ENCODE peak calls at places on chromosomes 12 and 14, in six cellular contexts. L is breast epithelium, D is lower lobe of right lung, S is IMR-90, U is hepatocyte, C is spleen. T is an unnamed sample. For H3K4me1 and H3K36me3, the result is how much of the 10 kb centered on the place peaks cover.

GRCh38 chr12:129949652-129950051 is 45.8 kb upstream of the TMEM132D start:
- DNase-seq in L (no peak), D (no peak), S (no peak), U (no peak), C (no peak), T (no peak)

GRCh38 chr12:112285600-112286401 is 96.4 kb downstream of the HECTD4 start:
- DNase-seq in L (no peak), D (no peak), S (no peak), U (no peak), C (no peak), T (no peak)

GRCh38 chr14:22314183-22314820 is 274.7 kb downstream of the DAD1 start:
- DNase-seq in L (no peak), D (no peak), S (peak), U (peak), C (no peak), T (peak)

GRCh38 chr12:1815814-1816729 is 4.3 kb upstream of the LRTM2 start:
- DNase-seq in L (no peak), D (no peak), S (no peak), U (peak), C (no peak), T (no peak)

GRCh38 chr12:45938566-45938965 is 51.8 kb downstream of the SCAF11 start:
- DNase-seq in L (no peak), D (no peak), S (no peak), U (no peak), C (no peak), T (peak)

GRCh38 chr12:3348055-3348454 is 142.9 kb upstream of the PRMT8 start:
- DNase-seq in L (no peak), D (no peak), S (no peak), U (no peak), C (no peak), T (no peak)

GRCh38 chr12:26251600-26251999 is 56.2 kb downstream of the SSPN start:
- DNase-seq in L (no peak), D (no peak), S (no peak), U (no peak), C (no peak), T (no peak)

GRCh38 chr14:74242055-74243042 is 3.1 kb downstream of the VSX2 start:
- DNase-seq in L (no peak), D (no peak), S (no peak), U (no peak), C (no peak), T (no peak)

GRCh38 chr12:6936642-6937480 is 6.8 kb upstream of the RNU7-1 start:
- DNase-seq in L (no peak), D (no peak), S (no peak), U (no peak), C (peak), T (no peak)

GRCh38 chr12:17588968-17589367 is 501.0 kb downstream of the RERGL start:
- DNase-seq in L (no peak), D (no peak), S (no peak), U (peak), C (no peak), T (no peak)

GRCh38 chr12:98421336-98421735 is 94.1 kb upstream of the TMPO start:
- DNase-seq in L (no peak), D (no peak), S (no peak), U (no peak), C (no peak), T (no peak)

GRCh38 chr14:30525833-30526232 is 33.1 kb upstream of the G2E3 start:
- DNase-seq in L (no peak), D (no peak), S (peak), U (no peak), C (no peak), T (no peak)

GRCh38 chr12:66409195-66409871 is 107.0 kb downstream of the HELB start:
- DNase-seq in L (no peak), D (no peak), S (peak), U (peak), C (no peak), T (peak)

GRCh38 chr12:93417967-93418480 is 23.7 kb downstream of the UBE2N start:
- DNase-seq in L (no peak), D (no peak), S (no peak), U (no peak), C (no peak), T (no peak)

GRCh38 chr12:120879102-120879501 is 25.1 kb downstream of the SPPL3 start:
- DNase-seq in L (no peak), D (no peak), S (no peak), U (peak), C (no peak), T (no peak)

GRCh38 chr14:92922155-92922735 is 705 bp upstream of the CHGA start:
- DNase-seq in L (no peak), D (no peak), S (no peak), U (no peak), C (no peak), T (no peak)

GRCh38 chr12:121214855-121215745 is 5.2 kb downstream of the P2RX4 start:
- DNase-seq in L (no peak), D (no peak), S (peak), U (peak), C (peak), T (peak)

GRCh38 chr12:121949643-121950397 is 31.4 kb downstream of the CFAP251 start:
- DNase-seq in L (no peak), D (no peak), S (peak), U (peak), C (no peak), T (no peak)

GRCh38 chr12:1618489-1618888 is 10.5 kb upstream of the WNT5B start:
- DNase-seq in L (no peak), D (no peak), S (peak), U (no peak), C (no peak), T (no peak)

GRCh38 chr12:7091660-7092228 is 501 bp downstream of the C1R start:
- DNase-seq in L (no peak), D (no peak), S (no peak), U (no peak), C (no peak), T (no peak)

GRCh38 chr12:96414637-96415036 is 14.4 kb upstream of the CDK17 start:
- DNase-seq in L (no peak), D (no peak), S (no peak), U (no peak), C (no peak), T (no peak)

GRCh38 chr12:109167781-109168180 is 51.4 kb downstream of the ACACB start:
- DNase-seq in L (no peak), D (no peak), S (no peak), U (no peak), C (no peak), T (no peak)

GRCh38 chr14:61643546-61643945 is 51.8 kb upstream of the HIF1A start:
- DNase-seq in L (no peak), D (no peak), S (peak), U (no peak), C (no peak), T (no peak)

GRCh38 chr12:1842183-1842904 is 22.0 kb downstream of the LRTM2 start:
- DNase-seq in L (no peak), D (peak), S (no peak), U (no peak), C (peak), T (no peak)

DNA sequence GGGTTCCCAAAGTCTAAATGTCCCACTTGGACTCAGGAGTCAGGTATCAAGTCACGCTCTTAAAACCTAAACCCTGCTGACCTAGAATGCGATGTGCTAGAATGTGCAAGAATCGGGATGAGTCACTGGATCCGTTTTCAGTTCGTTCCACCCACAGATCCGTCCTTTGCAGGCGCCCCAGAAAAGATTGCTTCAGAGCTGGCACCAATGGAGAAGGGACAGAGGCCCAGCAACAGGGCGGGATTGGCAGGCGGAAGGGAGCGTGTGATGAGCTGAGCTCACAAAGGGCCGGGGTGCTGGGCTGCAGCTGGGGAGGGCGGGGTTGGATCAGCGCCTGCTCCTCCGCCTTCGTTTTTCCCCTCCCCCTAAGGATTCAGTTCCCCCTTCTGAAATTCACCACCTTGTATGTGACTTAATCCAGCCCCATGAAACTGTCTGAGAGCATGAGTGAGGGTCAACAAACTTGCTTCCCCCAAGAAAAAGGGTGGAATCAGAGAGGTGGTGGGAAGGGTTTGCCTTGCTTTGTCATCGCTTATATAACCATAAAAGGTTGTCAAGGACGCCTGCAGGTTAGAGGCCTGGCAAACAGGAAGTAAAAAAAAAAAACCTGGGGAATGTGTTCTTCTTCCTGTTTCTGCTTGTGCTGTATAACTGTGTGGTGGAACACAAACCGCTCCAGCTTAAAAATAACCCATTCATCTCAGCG is 2.8 kb upstream of the UBC start:
- DNase-seq in L (peak), D (peak), S (peak), U (peak), C (peak), T (peak)
- H3K4me1 ChIP-seq in L (under half), D (half or more), S (under half), U (under half), C (half or more), T (under half)

GRCh38 chr12:113610698-113611097 is 139.0 kb upstream of the LHX5 start:
- DNase-seq in L (no peak), D (no peak), S (no peak), U (no peak), C (no peak), T (no peak)

GRCh38 chr12:113609692-113610469 is 138.2 kb upstream of the LHX5 start:
- DNase-seq in L (no peak), D (no peak), S (no peak), U (no peak), C (no peak), T (no peak)

GRCh38 chr12:113613414-113613813 is 141.7 kb upstream of the LHX5 start:
- DNase-seq in L (no peak), D (no peak), S (no peak), U (no peak), C (no peak), T (no peak)

GRCh38 chr12:113612076-113612728 is 140.5 kb upstream of the LHX5 start:
- DNase-seq in L (no peak), D (no peak), S (no peak), U (no peak), C (no peak), T (no peak)

GRCh38 chr12:113611652-113612051 is 140.0 kb upstream of the LHX5 start:
- DNase-seq in L (no peak), D (no peak), S (no peak), U (no peak), C (no peak), T (no peak)
- H3K4me3 ChIP-seq in L (no peak), D (no peak), S (no peak), U (no peak), C (no peak), T (no peak)

GRCh38 chr14:54568821-54569591 is 2.1 kb downstream of the SAMD4A start:
- DNase-seq in L (no peak), D (no peak), S (peak), U (peak), C (no peak), T (no peak)

GRCh38 chr14:54570651-54571415 is 3.9 kb downstream of the SAMD4A start:
- DNase-seq in L (no peak), D (no peak), S (peak), U (no peak), C (no peak), T (peak)

GRCh38 chr14:54570047-54570446 is 3.1 kb downstream of the SAMD4A start:
- DNase-seq in L (no peak), D (no peak), S (no peak), U (no peak), C (no peak), T (no peak)

GRCh38 chr14:54574528-54574927 is 7.6 kb downstream of the SAMD4A start:
- DNase-seq in L (no peak), D (no peak), S (no peak), U (no peak), C (no peak), T (no peak)

DNA sequence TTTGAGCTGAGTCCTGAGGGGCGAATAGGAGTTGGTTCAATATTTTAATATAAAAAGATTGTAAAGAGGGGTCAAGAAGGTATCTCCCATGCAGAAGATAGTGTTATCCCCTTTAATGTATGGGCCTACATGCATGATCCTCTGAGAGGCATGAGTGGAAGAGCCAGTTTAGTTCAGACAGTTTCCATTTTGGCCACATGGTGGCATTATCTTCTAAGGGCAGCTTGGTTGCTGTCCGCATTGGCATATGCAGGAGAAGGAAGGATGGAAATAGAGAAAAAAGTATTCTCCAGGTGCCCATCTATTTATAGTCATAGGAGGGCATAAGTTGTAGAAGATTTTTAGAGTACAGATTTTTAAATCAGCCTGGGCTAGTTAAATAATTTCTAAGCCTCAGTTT is 5.4 kb downstream of the SAMD4A start:
- DNase-seq in L (no peak), D (no peak), S (no peak), U (no peak), C (no peak), T (peak)
- H3K36me3 ChIP-seq in L (under half), D (under half), S (under half), U (under half), C (under half), T (under half)

DNA sequence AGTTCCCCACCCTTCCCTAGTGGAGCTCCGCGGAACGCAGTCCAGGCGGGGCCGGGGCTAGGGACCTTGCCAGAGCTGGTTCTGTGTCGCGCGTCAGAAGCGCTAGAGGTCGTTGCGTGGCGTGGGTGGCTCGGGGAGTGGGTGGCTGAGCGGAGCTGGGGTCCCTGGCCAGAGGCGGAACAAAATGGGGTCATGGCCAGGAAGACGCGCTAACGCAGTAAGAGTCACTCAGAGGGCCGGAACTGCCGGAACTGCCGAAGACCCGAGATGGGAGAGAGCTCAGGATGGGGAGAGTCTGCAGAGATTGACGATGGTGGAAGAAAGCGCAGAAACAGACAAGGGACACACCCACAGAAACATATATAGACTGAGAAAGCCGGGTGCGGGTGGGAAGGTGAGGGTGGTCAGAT is 4.8 kb downstream of the DGKA start:
- DNase-seq in L (no peak), D (peak), S (no peak), U (no peak), C (peak), T (no peak)
- H3K4me1 ChIP-seq in L (under half), D (under half), S (under half), U (under half), C (half or more), T (under half)

GRCh38 chr14:96180004-96180403 is 24.6 kb upstream of the BDKRB2 start:
- DNase-seq in L (no peak), D (no peak), S (no peak), U (no peak), C (no peak), T (no peak)

GRCh38 chr14:96178674-96179321 is 25.8 kb upstream of the BDKRB2 start:
- DNase-seq in L (no peak), D (no peak), S (peak), U (no peak), C (peak), T (no peak)

GRCh38 chr14:96176811-96177211 is 27.8 kb upstream of the BDKRB2 start:
- DNase-seq in L (peak), D (no peak), S (peak), U (no peak), C (no peak), T (no peak)

GRCh38 chr14:96176275-96176674 is 28.4 kb upstream of the BDKRB2 start:
- DNase-seq in L (no peak), D (no peak), S (peak), U (no peak), C (no peak), T (no peak)

DNA sequence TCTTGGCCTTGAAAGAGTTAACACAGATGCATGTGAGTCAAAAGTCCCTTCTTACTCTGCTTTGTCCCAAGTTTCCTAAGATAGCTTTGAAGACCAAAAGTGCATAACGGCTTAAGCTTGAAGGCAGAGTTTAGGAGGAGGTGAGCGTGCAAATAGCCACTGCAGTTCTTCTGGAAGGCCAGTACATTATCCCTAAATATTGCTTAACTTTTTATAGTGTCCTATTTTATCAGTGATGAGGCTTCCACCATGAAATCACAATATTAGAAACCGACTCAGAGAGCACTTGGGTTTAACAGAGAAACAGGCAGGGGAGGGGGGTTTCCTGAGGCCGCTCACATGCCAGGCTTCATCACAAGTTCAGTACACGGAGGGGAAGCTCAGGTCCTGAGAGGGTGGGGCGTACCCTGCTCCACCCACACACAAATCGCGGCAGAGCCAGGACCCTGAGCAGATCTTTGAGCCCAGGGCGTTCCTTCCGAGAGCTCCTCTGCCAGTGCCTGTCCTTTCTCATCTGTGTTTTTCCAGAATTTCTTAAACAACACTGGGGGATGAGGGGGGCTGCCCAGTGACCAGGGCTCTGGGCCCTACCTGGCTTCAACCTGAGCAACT is 26.8 kb upstream of the BDKRB2 start:
- DNase-seq in L (peak), D (no peak), S (no peak), U (peak), C (peak), T (no peak)
- H3K4me3 ChIP-seq in L (no peak), D (no peak), S (no peak), U (no peak), C (no peak), T (no peak)

GRCh38 chr12:64737539-64737938 is 21.7 kb downstream of the GNS start:
- DNase-seq in L (no peak), D (no peak), S (no peak), U (no peak), C (no peak), T (no peak)
- H3K36me3 ChIP-seq in L (under half), D (half or more), S (under half), U (under half), C (half or more), T (under half)

DNA sequence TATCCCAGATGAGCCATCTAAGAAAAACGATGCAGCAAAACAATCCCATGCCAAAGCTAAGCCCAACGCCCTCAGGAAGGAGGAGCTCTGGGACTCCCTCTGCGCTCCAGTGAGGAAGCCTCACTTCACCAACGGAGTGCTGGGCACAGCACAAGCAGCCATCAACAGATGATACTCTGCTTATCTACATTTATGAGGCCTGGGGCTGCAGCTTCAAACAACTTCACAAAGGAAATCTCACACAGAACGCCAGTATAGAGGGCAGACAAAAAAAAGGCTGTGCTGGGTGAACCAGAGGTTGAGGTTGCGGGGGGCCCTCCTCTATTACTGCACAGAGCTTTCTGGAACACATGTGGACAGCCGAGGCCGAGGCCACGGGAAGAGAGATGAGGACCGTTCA is 34.9 kb upstream of the GPR68 start:
- DNase-seq in L (no peak), D (peak), S (no peak), U (no peak), C (no peak), T (no peak)
- H3K4me1 ChIP-seq in L (under half), D (under half), S (under half), U (under half), C (under half), T (under half)

GRCh38 chr14:98498019-98498885 is 773.7 kb downstream of the BCL11B start:
- DNase-seq in L (no peak), D (no peak), S (no peak), U (no peak), C (no peak), T (no peak)
- H3K4me3 ChIP-seq in L (no peak), D (no peak), S (no peak), U (no peak), C (no peak), T (no peak)

DNA sequence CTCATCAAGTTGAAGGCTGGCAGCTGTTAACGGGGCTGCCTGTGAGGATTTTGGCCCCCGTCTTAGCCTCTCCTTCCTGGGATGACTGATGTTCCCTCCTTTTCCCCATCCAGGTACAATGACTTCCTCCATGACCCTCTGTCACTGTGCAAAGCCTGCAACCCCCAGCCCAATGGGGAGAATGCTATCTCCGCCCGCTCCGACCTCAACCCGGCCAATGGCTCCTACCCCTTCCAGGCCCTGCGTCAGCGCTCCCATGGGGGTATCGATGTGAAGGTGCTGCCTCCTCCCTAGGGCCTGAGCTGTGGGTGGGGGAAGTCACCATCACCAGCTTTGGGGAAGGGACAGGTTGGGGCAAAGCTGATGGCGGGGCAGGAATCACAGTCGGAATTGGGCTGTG is 16.1 kb downstream of the SDS start:
- DNase-seq in L (no peak), D (no peak), S (no peak), U (no peak), C (no peak), T (no peak)
- H3K36me3 ChIP-seq in L (under half), D (half or more), S (under half), U (under half), C (half or more), T (under half)

GRCh38 chr12:11795192-11795909 is 145.9 kb downstream of the ETV6 start:
- DNase-seq in L (no peak), D (no peak), S (no peak), U (no peak), C (no peak), T (peak)

GRCh38 chr12:11798856-11799530 is 149.5 kb downstream of the ETV6 start:
- DNase-seq in L (no peak), D (no peak), S (peak), U (no peak), C (no peak), T (no peak)

GRCh38 chr12:11797993-11798720 is 148.7 kb downstream of the ETV6 start:
- DNase-seq in L (no peak), D (no peak), S (no peak), U (no peak), C (no peak), T (no peak)

GRCh38 chr12:11795910-11796459 is 146.5 kb downstream of the ETV6 start:
- DNase-seq in L (no peak), D (no peak), S (peak), U (no peak), C (no peak), T (no peak)

GRCh38 chr12:11797317-11797913 is 147.9 kb downstream of the ETV6 start:
- DNase-seq in L (peak), D (no peak), S (peak), U (no peak), C (no peak), T (no peak)
- H3K4me1 ChIP-seq in L (under half), D (half or more), S (under half), U (under half), C (half or more), T (under half)

T was measured in small intestine.